ENCODE peak calls at places on chromosomes 2 and 18, in six cellular contexts. One of them, this sample, is unnamed.

GRCh38 chr2:240631561-240632290 is 6.4 kb downstream of the GPR35 start:
- ATAC-seq in pancreas: no peak
- ATAC-seq in aorta: no peak
- ATAC-seq in upper lobe of right lung: no peak
- ATAC-seq in heart right ventricle: no peak
- ATAC-seq in left ventricle myocardium superior: no peak
- ATAC-seq in this sample: no peak

GRCh38 chr18:12597775-12598174 is 60.1 kb downstream of the SPIRE1 start:
- ATAC-seq in pancreas: peak
- ATAC-seq in aorta: no peak
- ATAC-seq in upper lobe of right lung: peak
- ATAC-seq in heart right ventricle: peak
- ATAC-seq in left ventricle myocardium superior: peak
- ATAC-seq in this sample: peak

GRCh38 chr2:201890447-201890846 is 84.1 kb downstream of the CDK15 start:
- ATAC-seq in pancreas: no peak
- ATAC-seq in aorta: no peak
- ATAC-seq in upper lobe of right lung: no peak
- ATAC-seq in heart right ventricle: no peak
- ATAC-seq in left ventricle myocardium superior: no peak
- ATAC-seq in this sample: peak

GRCh38 chr2:163723352-163723751 is 12.5 kb downstream of the FIGN start:
- ATAC-seq in pancreas: no peak
- ATAC-seq in aorta: no peak
- ATAC-seq in upper lobe of right lung: no peak
- ATAC-seq in heart right ventricle: no peak
- ATAC-seq in left ventricle myocardium superior: no peak
- ATAC-seq in this sample: no peak

GRCh38 chr2:63734510-63734909 is 107.2 kb upstream of the UGP2 start:
- ATAC-seq in pancreas: peak
- ATAC-seq in aorta: no peak
- ATAC-seq in upper lobe of right lung: no peak
- ATAC-seq in heart right ventricle: no peak
- ATAC-seq in left ventricle myocardium superior: no peak
- ATAC-seq in this sample: no peak

GRCh38 chr2:5121106-5121505 is 571.1 kb upstream of the SOX11 start:
- ATAC-seq in pancreas: no peak
- ATAC-seq in aorta: no peak
- ATAC-seq in upper lobe of right lung: no peak
- ATAC-seq in heart right ventricle: no peak
- ATAC-seq in left ventricle myocardium superior: no peak
- ATAC-seq in this sample: no peak

GRCh38 chr2:2613279-2614199 is 282.5 kb upstream of the MYT1L start:
- ATAC-seq in pancreas: peak
- ATAC-seq in aorta: peak
- ATAC-seq in upper lobe of right lung: peak
- ATAC-seq in heart right ventricle: peak
- ATAC-seq in left ventricle myocardium superior: peak
- ATAC-seq in this sample: peak

GRCh38 chr2:96464651-96465050 is 40.5 kb downstream of the NEURL3 start:
- ATAC-seq in pancreas: no peak
- ATAC-seq in aorta: no peak
- ATAC-seq in upper lobe of right lung: no peak
- ATAC-seq in heart right ventricle: no peak
- ATAC-seq in left ventricle myocardium superior: no peak
- ATAC-seq in this sample: no peak

GRCh38 chr18:55763805-55764204 is 175.8 kb upstream of the TCF4 start:
- ATAC-seq in pancreas: no peak
- ATAC-seq in aorta: no peak
- ATAC-seq in upper lobe of right lung: no peak
- ATAC-seq in heart right ventricle: no peak
- ATAC-seq in left ventricle myocardium superior: no peak
- ATAC-seq in this sample: no peak

GRCh38 chr2:111072220-111072871 is 48.4 kb upstream of the BCL2L11 start:
- ATAC-seq in pancreas: peak
- ATAC-seq in aorta: no peak
- ATAC-seq in upper lobe of right lung: peak
- ATAC-seq in heart right ventricle: no peak
- ATAC-seq in left ventricle myocardium superior: peak
- ATAC-seq in this sample: peak

GRCh38 chr2:168495524-168495923 is 39.5 kb downstream of the CERS6 start:
- ATAC-seq in pancreas: no peak
- ATAC-seq in aorta: no peak
- ATAC-seq in upper lobe of right lung: no peak
- ATAC-seq in heart right ventricle: no peak
- ATAC-seq in left ventricle myocardium superior: no peak
- ATAC-seq in this sample: no peak

GRCh38 chr2:191304939-191305875 is 60.0 kb downstream of the MYO1B start:
- ATAC-seq in pancreas: peak
- ATAC-seq in aorta: peak
- ATAC-seq in upper lobe of right lung: peak
- ATAC-seq in heart right ventricle: peak
- ATAC-seq in left ventricle myocardium superior: peak
- ATAC-seq in this sample: peak

GRCh38 chr18:74233933-74234325 is 57.8 kb downstream of the CYB5A start:
- ATAC-seq in pancreas: no peak
- ATAC-seq in aorta: no peak
- ATAC-seq in upper lobe of right lung: no peak
- ATAC-seq in heart right ventricle: no peak
- ATAC-seq in left ventricle myocardium superior: peak
- ATAC-seq in this sample: no peak

GRCh38 chr2:215758691-215759090 is 254.7 kb downstream of the MREG start:
- ATAC-seq in pancreas: no peak
- ATAC-seq in aorta: no peak
- ATAC-seq in upper lobe of right lung: no peak
- ATAC-seq in heart right ventricle: peak
- ATAC-seq in left ventricle myocardium superior: peak
- ATAC-seq in this sample: no peak

GRCh38 chr18:42229211-42230210 is 274.5 kb downstream of the PIK3C3 start:
- ATAC-seq in pancreas: no peak
- ATAC-seq in aorta: no peak
- ATAC-seq in upper lobe of right lung: no peak
- ATAC-seq in heart right ventricle: no peak
- ATAC-seq in left ventricle myocardium superior: no peak
- ATAC-seq in this sample: no peak

GRCh38 chr18:49966090-49966489 is 152.8 kb upstream of the ACAA2 start:
- ATAC-seq in pancreas: no peak
- ATAC-seq in aorta: no peak
- ATAC-seq in upper lobe of right lung: no peak
- ATAC-seq in heart right ventricle: no peak
- ATAC-seq in left ventricle myocardium superior: no peak
- ATAC-seq in this sample: no peak

GRCh38 chr18:8139971-8140406 is 469.2 kb upstream of the RAB12 start:
- ATAC-seq in pancreas: peak
- ATAC-seq in aorta: peak
- ATAC-seq in upper lobe of right lung: no peak
- ATAC-seq in heart right ventricle: peak
- ATAC-seq in left ventricle myocardium superior: peak
- ATAC-seq in this sample: no peak

GRCh38 chr2:156427067-156427466 is 9.1 kb upstream of the GPD2 start:
- ATAC-seq in pancreas: no peak
- ATAC-seq in aorta: no peak
- ATAC-seq in upper lobe of right lung: no peak
- ATAC-seq in heart right ventricle: no peak
- ATAC-seq in left ventricle myocardium superior: no peak
- ATAC-seq in this sample: no peak

GRCh38 chr2:144083211-144083610 is 436.7 kb downstream of the ZEB2 start:
- ATAC-seq in pancreas: no peak
- ATAC-seq in aorta: no peak
- ATAC-seq in upper lobe of right lung: peak
- ATAC-seq in heart right ventricle: no peak
- ATAC-seq in left ventricle myocardium superior: no peak
- ATAC-seq in this sample: no peak

GRCh38 chr2:67015681-67016080 is 381.5 kb upstream of the ETAA1 start:
- ATAC-seq in pancreas: peak
- ATAC-seq in aorta: no peak
- ATAC-seq in upper lobe of right lung: no peak
- ATAC-seq in heart right ventricle: no peak
- ATAC-seq in left ventricle myocardium superior: no peak
- ATAC-seq in this sample: no peak

GRCh38 chr2:189566046-189566445 is 14.5 kb downstream of the SLC40A1 start:
- ATAC-seq in pancreas: no peak
- ATAC-seq in aorta: peak
- ATAC-seq in upper lobe of right lung: no peak
- ATAC-seq in heart right ventricle: no peak
- ATAC-seq in left ventricle myocardium superior: peak
- ATAC-seq in this sample: no peak

GRCh38 chr18:57666818-57667497 is 45.3 kb upstream of the NARS1 start:
- ATAC-seq in pancreas: peak
- ATAC-seq in aorta: peak
- ATAC-seq in upper lobe of right lung: peak
- ATAC-seq in heart right ventricle: peak
- ATAC-seq in left ventricle myocardium superior: peak
- ATAC-seq in this sample: no peak

GRCh38 chr2:144643537-144644336 is 123.8 kb upstream of the ZEB2 start:
- ATAC-seq in pancreas: no peak
- ATAC-seq in aorta: no peak
- ATAC-seq in upper lobe of right lung: no peak
- ATAC-seq in heart right ventricle: no peak
- ATAC-seq in left ventricle myocardium superior: no peak
- ATAC-seq in this sample: no peak

GRCh38 chr2:122078451-122078850 is 323.0 kb downstream of the TSN start:
- ATAC-seq in pancreas: no peak
- ATAC-seq in aorta: no peak
- ATAC-seq in upper lobe of right lung: no peak
- ATAC-seq in heart right ventricle: no peak
- ATAC-seq in left ventricle myocardium superior: no peak
- ATAC-seq in this sample: no peak

GRCh38 chr18:69890558-69890957 is 57.1 kb downstream of the CD226 start:
- ATAC-seq in pancreas: no peak
- ATAC-seq in aorta: no peak
- ATAC-seq in upper lobe of right lung: no peak
- ATAC-seq in heart right ventricle: no peak
- ATAC-seq in left ventricle myocardium superior: no peak
- ATAC-seq in this sample: no peak

GRCh38 chr18:26574958-26575864 is 26.9 kb upstream of the KCTD1 start:
- ATAC-seq in pancreas: peak
- ATAC-seq in aorta: peak
- ATAC-seq in upper lobe of right lung: peak
- ATAC-seq in heart right ventricle: peak
- ATAC-seq in left ventricle myocardium superior: peak
- ATAC-seq in this sample: peak

GRCh38 chr2:65353046-65353445 is 79.4 kb downstream of the SPRED2 start:
- ATAC-seq in pancreas: no peak
- ATAC-seq in aorta: no peak
- ATAC-seq in upper lobe of right lung: no peak
- ATAC-seq in heart right ventricle: no peak
- ATAC-seq in left ventricle myocardium superior: no peak
- ATAC-seq in this sample: no peak

GRCh38 chr2:6782523-6783061 is 83.1 kb downstream of the CMPK2 start:
- ATAC-seq in pancreas: no peak
- ATAC-seq in aorta: no peak
- ATAC-seq in upper lobe of right lung: peak
- ATAC-seq in heart right ventricle: no peak
- ATAC-seq in left ventricle myocardium superior: no peak
- ATAC-seq in this sample: no peak

GRCh38 chr2:121816797-121817196 is 61.3 kb downstream of the TSN start:
- ATAC-seq in pancreas: no peak
- ATAC-seq in aorta: no peak
- ATAC-seq in upper lobe of right lung: no peak
- ATAC-seq in heart right ventricle: no peak
- ATAC-seq in left ventricle myocardium superior: no peak
- ATAC-seq in this sample: no peak

GRCh38 chr2:207807516-207807915 is 37.8 kb upstream of the FZD5 start:
- ATAC-seq in pancreas: no peak
- ATAC-seq in aorta: no peak
- ATAC-seq in upper lobe of right lung: no peak
- ATAC-seq in heart right ventricle: no peak
- ATAC-seq in left ventricle myocardium superior: no peak
- ATAC-seq in this sample: no peak